ENCODE peak calls at places on chromosomes 16 and 17, in ten cellular contexts. A is right atrium auricular region; M is HCT116; I is CD4-positive, CD25-positive, alpha-beta regulatory T cell; D is AG04450; R is colonic mucosa; N is ovary; W is body of pancreas; P is PC-9; K is heart left ventricle. Z is an unnamed sample.

GRCh38 chr17:40025991-40026815 is 11.0 kb downstream of the CSF3 start:
- DNase-seq in A (no peak), M (no peak), I (peak), D (no peak), R (no peak), N (no peak), W (no peak), P (peak), K (no peak), Z (no peak)

GRCh38 chr16:21263640-21264211 is 14.4 kb downstream of the CRYM start:
- DNase-seq in A (no peak), M (no peak), I (no peak), D (peak), R (peak), N (no peak), W (no peak), P (no peak), K (no peak), Z (no peak)

GRCh38 chr16:19645557-19645981 is 72.5 kb downstream of the KNOP1 start:
- DNase-seq in A (peak), M (no peak), I (no peak), D (no peak), R (peak), N (peak), W (no peak), P (no peak), K (peak), Z (peak)

GRCh38 chr17:74190807-74191206 is 12.7 kb upstream of the RPL38 start:
- DNase-seq in A (no peak), M (no peak), I (no peak), D (no peak), R (no peak), N (no peak), W (no peak), P (no peak), K (no peak), Z (no peak)

GRCh38 chr16:88352261-88353200 is 30.2 kb upstream of the ZNF469 start:
- DNase-seq in A (no peak), M (no peak), I (no peak), D (no peak), R (no peak), N (no peak), W (no peak), P (peak), K (peak), Z (peak)

GRCh38 chr17:45310380-45311324 is 6.2 kb downstream of the MAP3K14 start:
- DNase-seq in A (no peak), M (no peak), I (no peak), D (no peak), R (peak), N (no peak), W (peak), P (peak), K (no peak), Z (no peak)

GRCh38 chr16:12805091-12805490 is 1.4 kb upstream of the CPPED1 start:
- DNase-seq in A (no peak), M (no peak), I (no peak), D (no peak), R (no peak), N (no peak), W (no peak), P (no peak), K (no peak), Z (no peak)

GRCh38 chr16:19299565-19299964 is 14.0 kb downstream of the CLEC19A start:
- DNase-seq in A (no peak), M (no peak), I (no peak), D (no peak), R (no peak), N (no peak), W (no peak), P (no peak), K (no peak), Z (no peak)

GRCh38 chr17:40916366-40916765 is 21.1 kb downstream of the KRT23 start:
- DNase-seq in A (no peak), M (no peak), I (no peak), D (no peak), R (no peak), N (no peak), W (no peak), P (no peak), K (no peak), Z (no peak)

GRCh38 chr17:64240741-64241347 is 22.2 kb downstream of the TEX2 start:
- DNase-seq in A (peak), M (no peak), I (no peak), D (peak), R (peak), N (peak), W (no peak), P (no peak), K (peak), Z (peak)

GRCh38 chr17:35053204-35053603 is 10.3 kb downstream of the RFFL start:
- DNase-seq in A (no peak), M (no peak), I (no peak), D (no peak), R (no peak), N (no peak), W (no peak), P (no peak), K (no peak), Z (no peak)

GRCh38 chr17:83083368-83084201 is 4.2 kb downstream of the METRNL start:
- DNase-seq in A (no peak), M (no peak), I (no peak), D (peak), R (peak), N (peak), W (no peak), P (peak), K (no peak), Z (peak)

GRCh38 chr16:73166972-73167550 is 119.1 kb upstream of the ZFHX3 start:
- DNase-seq in A (no peak), M (no peak), I (no peak), D (no peak), R (no peak), N (no peak), W (no peak), P (peak), K (no peak), Z (no peak)

GRCh38 chr16:84845496-84846002 is 25.8 kb downstream of the CRISPLD2 start:
- DNase-seq in A (no peak), M (no peak), I (no peak), D (no peak), R (no peak), N (no peak), W (no peak), P (no peak), K (no peak), Z (no peak)

DNA sequence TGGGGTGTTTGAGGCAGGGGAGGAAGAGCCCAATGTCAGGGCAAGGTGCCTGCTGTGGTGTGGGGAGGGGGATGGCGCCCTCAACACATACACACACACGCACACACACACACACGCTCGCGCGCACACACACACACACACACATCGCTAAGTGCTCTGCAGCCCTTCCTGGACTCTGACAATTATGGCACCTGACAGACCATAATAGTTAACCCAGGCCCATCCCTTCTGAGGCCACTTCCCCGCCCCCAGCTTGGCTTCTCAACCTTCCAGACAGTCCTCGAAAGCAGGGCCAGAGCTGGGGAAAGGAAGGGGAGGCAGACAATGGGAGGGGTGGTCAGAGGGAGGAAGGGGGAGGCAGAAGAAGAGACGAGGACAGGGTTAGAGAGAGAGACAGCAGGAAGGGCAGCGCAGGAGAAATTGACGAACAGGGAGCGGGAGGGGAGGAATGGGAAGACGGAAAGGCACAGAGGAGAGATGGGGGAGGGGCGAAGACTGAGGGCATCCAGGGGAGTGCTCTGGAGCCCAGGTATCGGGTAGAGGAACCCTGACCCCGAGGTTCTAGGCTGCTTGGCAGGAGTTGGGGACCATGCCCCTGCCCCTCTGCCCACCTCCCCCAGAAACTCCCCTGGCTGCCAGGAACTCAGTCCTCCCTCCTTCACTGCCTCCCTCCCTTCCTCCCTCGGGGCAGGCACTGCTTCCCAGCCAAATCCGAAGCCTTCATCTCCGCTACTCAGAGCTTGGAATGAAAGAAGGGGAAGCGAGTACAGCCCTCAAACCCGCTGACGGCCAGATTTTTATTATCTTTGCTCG is 4.0 kb downstream of the SRCIN1 start:
- DNase-seq in A (no peak), M (no peak), I (no peak), D (no peak), R (peak), N (peak), W (no peak), P (no peak), K (no peak), Z (no peak)
- H3K27ac ChIP-seq in A (no peak), M (no peak), I (no peak), D (no peak), R (no peak), N (no peak), W (no peak), P (no peak), K (no peak), Z (no peak)

GRCh38 chr16:2933136-2933535 is 21.4 kb downstream of the FLYWCH1 start:
- DNase-seq in A (no peak), M (no peak), I (no peak), D (no peak), R (no peak), N (no peak), W (no peak), P (no peak), K (no peak), Z (peak)

GRCh38 chr16:2929693-2930092 is 18.0 kb downstream of the FLYWCH1 start:
- DNase-seq in A (no peak), M (no peak), I (no peak), D (no peak), R (no peak), N (no peak), W (no peak), P (no peak), K (no peak), Z (no peak)

GRCh38 chr16:2928796-2929195 is 17.1 kb downstream of the FLYWCH1 start:
- DNase-seq in A (no peak), M (no peak), I (no peak), D (no peak), R (no peak), N (no peak), W (no peak), P (no peak), K (no peak), Z (no peak)

GRCh38 chr16:2926660-2927646 is 15.2 kb downstream of the FLYWCH1 start:
- DNase-seq in A (peak), M (peak), I (peak), D (peak), R (peak), N (peak), W (peak), P (peak), K (peak), Z (peak)

DNA sequence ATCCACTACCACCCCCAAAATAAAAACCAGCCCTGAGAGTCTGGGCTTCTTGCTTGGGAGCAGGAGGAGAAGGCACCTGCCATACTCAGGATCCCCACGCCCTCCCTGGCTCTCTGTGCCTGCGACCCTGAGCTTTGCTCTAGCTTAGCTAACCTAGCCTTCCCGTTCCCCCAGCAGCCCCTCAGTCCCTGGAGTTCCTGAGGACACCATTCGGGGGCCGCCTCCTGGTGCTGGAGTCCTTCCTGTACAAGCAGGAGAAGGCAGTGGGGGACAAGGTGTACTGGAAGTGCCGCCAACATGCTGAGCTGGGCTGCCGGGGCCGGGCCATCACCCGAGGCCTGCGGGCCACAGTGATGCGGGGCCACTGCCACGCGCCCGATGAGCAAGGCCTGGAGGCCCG is 18.5 kb downstream of the FLYWCH1 start:
- DNase-seq in A (no peak), M (no peak), I (no peak), D (no peak), R (no peak), N (no peak), W (no peak), P (no peak), K (no peak), Z (no peak)
- H3K27ac ChIP-seq in A (no peak), M (no peak), I (no peak), D (no peak), R (no peak), N (no peak), W (no peak), P (no peak), K (no peak), Z (no peak)

GRCh38 chr17:50956750-50957523 is 90.8 kb upstream of the TOB1 start:
- DNase-seq in A (peak), M (peak), I (peak), D (peak), R (peak), N (peak), W (peak), P (peak), K (peak), Z (peak)
- H3K27ac ChIP-seq in A (no peak), M (no peak), I (no peak), D (no peak), R (no peak), N (no peak), W (peak), P (no peak), K (no peak), Z (peak)

GRCh38 chr16:15960124-15960971 is 10.9 kb downstream of the ABCC1 start:
- DNase-seq in A (no peak), M (no peak), I (no peak), D (no peak), R (no peak), N (no peak), W (no peak), P (no peak), K (no peak), Z (no peak)
- H3K27ac ChIP-seq in A (peak), M (no peak), I (peak), D (peak), R (peak), N (no peak), W (no peak), P (no peak), K (no peak), Z (peak)

GRCh38 chr17:1181769-1182137 is 2.0 kb upstream of the ABR start:
- DNase-seq in A (no peak), M (no peak), I (no peak), D (no peak), R (no peak), N (no peak), W (no peak), P (no peak), K (no peak), Z (no peak)
- H3K27ac ChIP-seq in A (no peak), M (no peak), I (no peak), D (peak), R (no peak), N (no peak), W (no peak), P (no peak), K (no peak), Z (no peak)

DNA sequence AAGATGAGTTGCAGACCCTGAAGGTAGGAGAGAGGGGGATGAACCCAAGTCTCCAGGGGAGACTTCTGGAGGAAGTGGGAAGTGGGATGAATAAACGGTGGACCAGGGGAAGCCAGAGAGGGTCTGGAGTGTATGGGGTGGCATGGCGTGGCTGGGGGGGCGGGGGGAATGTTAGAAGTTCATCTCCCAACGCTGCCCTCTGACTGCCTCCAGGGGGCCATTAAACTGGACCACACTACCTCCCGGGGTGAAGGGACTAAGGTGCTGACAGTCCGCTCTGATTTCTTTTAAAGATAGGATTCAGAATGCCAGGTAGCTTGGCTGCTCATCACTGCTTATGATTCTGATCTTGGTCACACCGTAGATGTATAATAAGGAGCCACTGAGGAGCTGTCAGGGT is 21.2 kb downstream of the ST3GAL2 start:
- DNase-seq in A (no peak), M (no peak), I (no peak), D (no peak), R (no peak), N (no peak), W (no peak), P (no peak), K (no peak), Z (no peak)
- H3K27ac ChIP-seq in A (no peak), M (no peak), I (no peak), D (no peak), R (no peak), N (no peak), W (no peak), P (no peak), K (no peak), Z (no peak)

GRCh38 chr17:21548236-21548635 is 144.1 kb upstream of the KCNJ18 start:
- DNase-seq in A (no peak), M (no peak), I (no peak), D (no peak), R (no peak), N (no peak), W (no peak), P (no peak), K (no peak), Z (no peak)

GRCh38 chr17:21551081-21551881 is 141.0 kb upstream of the KCNJ18 start:
- DNase-seq in A (peak), M (peak), I (peak), D (peak), R (peak), N (peak), W (peak), P (peak), K (peak), Z (peak)

GRCh38 chr17:21545051-21545450 is 147.3 kb upstream of the KCNJ18 start:
- DNase-seq in A (no peak), M (no peak), I (no peak), D (no peak), R (no peak), N (no peak), W (no peak), P (no peak), K (no peak), Z (no peak)

GRCh38 chr17:21549107-21549687 is 143.1 kb upstream of the KCNJ18 start:
- DNase-seq in A (no peak), M (no peak), I (no peak), D (no peak), R (no peak), N (no peak), W (no peak), P (no peak), K (no peak), Z (no peak)
- H3K27ac ChIP-seq in A (no peak), M (no peak), I (no peak), D (peak), R (no peak), N (no peak), W (no peak), P (no peak), K (no peak), Z (no peak)

Z was measured in sigmoid colon.